ENCODE peak calls at places on chromosomes 7 and 10, in four cellular contexts. C, R, T and N are unnamed samples.

GRCh38 chr10:88897019-88897853 is 17.2 kb downstream of the STAMBPL1 start:
- DNase-seq in C (no peak), R (no peak), T (no peak), N (no peak)

GRCh38 chr10:94042001-94042813 is 48.5 kb downstream of the PLCE1 start:
- DNase-seq in C (no peak), R (no peak), T (no peak), N (peak)

GRCh38 chr7:70647801-70648491 is 484.0 kb upstream of the GALNT17 start:
- DNase-seq in C (no peak), R (no peak), T (peak), N (peak)

GRCh38 chr10:2529945-2530344 is 537.4 kb upstream of the PFKP start:
- DNase-seq in C (no peak), R (no peak), T (no peak), N (no peak)

GRCh38 chr7:5212633-5213285 is 22.7 kb downstream of the WIPI2 start:
- DNase-seq in C (no peak), R (no peak), T (no peak), N (no peak)

GRCh38 chr10:30502266-30503058 is 68.5 kb downstream of the MAP3K8 start:
- DNase-seq in C (no peak), R (peak), T (no peak), N (no peak)

GRCh38 chr10:73967022-73967429 is 30.9 kb upstream of the VCL start:
- DNase-seq in C (no peak), R (no peak), T (no peak), N (peak)

GRCh38 chr10:47099445-47099844 is 188.2 kb downstream of the PTPN20 start:
- DNase-seq in C (no peak), R (no peak), T (no peak), N (no peak)

GRCh38 chr7:132750056-132750455 is 173.8 kb upstream of the PLXNA4 start:
- DNase-seq in C (no peak), R (no peak), T (no peak), N (no peak)

GRCh38 chr10:49841615-49842180 is 79.6 kb upstream of the OGDHL start:
- DNase-seq in C (no peak), R (no peak), T (no peak), N (no peak)

GRCh38 chr10:86644412-86645110 is 9.8 kb upstream of the OPN4 start:
- DNase-seq in C (no peak), R (no peak), T (no peak), N (no peak)

GRCh38 chr10:78408671-78409472 is 375.2 kb downstream of the RPS24 start:
- DNase-seq in C (peak), R (peak), T (no peak), N (no peak)

GRCh38 chr10:5531558-5532230 is 6.9 kb downstream of the CALML3 start:
- DNase-seq in C (no peak), R (peak), T (no peak), N (no peak)

GRCh38 chr10:97490592-97490991 is 7.6 kb downstream of the MMS19 start:
- DNase-seq in C (no peak), R (no peak), T (no peak), N (no peak)

GRCh38 chr10:103192451-103193106 is 493 bp downstream of the NT5C2 start:
- DNase-seq in C (peak), R (peak), T (no peak), N (peak)

GRCh38 chr10:43390791-43391190 is 18.2 kb downstream of the HNRNPF start:
- DNase-seq in C (no peak), R (no peak), T (no peak), N (no peak)

GRCh38 chr10:132110091-132110490 is 44.3 kb downstream of the JAKMIP3 start:
- DNase-seq in C (peak), R (no peak), T (no peak), N (no peak)

GRCh38 chr10:118278649-118279048 is 63.5 kb downstream of the FAM204A start:
- DNase-seq in C (no peak), R (no peak), T (no peak), N (peak)

GRCh38 chr7:69598487-69599148 is 343 bp downstream of the AUTS2 start:
- DNase-seq in C (peak), R (no peak), T (no peak), N (peak)

GRCh38 chr10:107485019-107485418 is 320.5 kb upstream of the SORCS1 start:
- DNase-seq in C (no peak), R (no peak), T (no peak), N (no peak)

GRCh38 chr7:105353752-105354328 is 34.9 kb downstream of the SRPK2 start:
- DNase-seq in C (peak), R (peak), T (no peak), N (no peak)

GRCh38 chr7:133434246-133434865 is 181.5 kb downstream of the EXOC4 start:
- DNase-seq in C (no peak), R (no peak), T (no peak), N (peak)

GRCh38 chr7:102227371-102227770 is 59.3 kb upstream of the SH2B2 start:
- DNase-seq in C (no peak), R (no peak), T (no peak), N (no peak)

GRCh38 chr7:144057954-144058353 is 9.2 kb downstream of the OR2A5 start:
- DNase-seq in C (no peak), R (no peak), T (no peak), N (no peak)

GRCh38 chr10:24215603-24216002 is 6.7 kb downstream of the KIAA1217 start:
- DNase-seq in C (no peak), R (no peak), T (no peak), N (no peak)

GRCh38 chr10:98309366-98310355 is 41.7 kb upstream of the LOXL4 start:
- DNase-seq in C (peak), R (peak), T (no peak), N (peak)

GRCh38 chr7:8277394-8277982 is 15.5 kb upstream of the ICA1 start:
- DNase-seq in C (no peak), R (no peak), T (no peak), N (peak)

GRCh38 chr10:123222832-123223231 is 68.6 kb downstream of the BUB3 start:
- DNase-seq in C (no peak), R (no peak), T (no peak), N (no peak)

GRCh38 chr7:24665564-24666294 is 91.5 kb downstream of the GSDME start:
- DNase-seq in C (peak), R (no peak), T (no peak), N (peak)

GRCh38 chr7:30649717-30650116 is 32.5 kb downstream of the CRHR2 start:
- DNase-seq in C (no peak), R (no peak), T (no peak), N (no peak)

GRCh38 chr7:5525271-5526189 is 101.9 kb upstream of the TNRC18 start:
- DNase-seq in C (no peak), R (no peak), T (no peak), N (no peak)

GRCh38 chr7:157940497-157940896 is 603.7 kb downstream of the DNAJB6 start:
- DNase-seq in C (no peak), R (no peak), T (no peak), N (no peak)

GRCh38 chr10:132036153-132036886 is 29.4 kb upstream of the JAKMIP3 start:
- DNase-seq in C (peak), R (no peak), T (no peak), N (no peak)

DNA sequence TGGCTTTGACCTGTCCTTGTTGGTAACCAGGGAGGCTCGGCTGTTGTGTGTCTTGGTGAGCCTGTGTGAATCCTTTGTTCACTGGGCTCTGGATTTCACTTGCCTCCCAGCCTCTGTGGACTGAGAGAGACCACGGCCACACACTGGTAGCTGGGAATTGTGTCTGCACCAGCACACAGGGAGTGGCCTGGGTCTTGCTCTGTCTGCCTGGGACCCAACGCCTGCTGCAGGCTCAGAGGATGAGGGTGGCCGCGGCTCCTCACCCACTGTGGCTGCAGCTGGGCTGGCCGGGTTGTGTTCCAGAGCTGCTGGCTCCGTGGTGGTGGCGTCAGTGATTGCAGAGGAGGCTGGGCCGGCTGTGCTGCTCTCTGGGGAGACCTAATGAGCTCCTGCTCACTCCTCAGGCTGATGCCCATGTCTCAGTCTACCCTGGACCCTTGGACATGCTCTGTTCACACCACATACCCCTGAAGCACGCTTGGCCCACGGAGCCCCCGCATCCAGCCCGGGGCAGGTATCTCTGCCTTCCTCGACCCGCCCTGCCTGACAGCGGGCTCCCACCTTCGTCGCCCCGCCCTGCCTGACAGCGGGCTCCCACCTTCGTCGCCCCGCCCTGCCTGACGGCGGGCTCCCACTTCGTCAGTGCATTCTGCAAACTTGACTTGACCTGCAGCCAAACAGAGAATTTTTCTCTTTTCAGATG is 328.5 kb downstream of the ADARB2 start:
- DNase-seq in C (no peak), R (no peak), T (no peak), N (no peak)
- TF ChIP-seq CTCF in C (no peak), R (no peak), T (no peak), N (no peak)

DNA sequence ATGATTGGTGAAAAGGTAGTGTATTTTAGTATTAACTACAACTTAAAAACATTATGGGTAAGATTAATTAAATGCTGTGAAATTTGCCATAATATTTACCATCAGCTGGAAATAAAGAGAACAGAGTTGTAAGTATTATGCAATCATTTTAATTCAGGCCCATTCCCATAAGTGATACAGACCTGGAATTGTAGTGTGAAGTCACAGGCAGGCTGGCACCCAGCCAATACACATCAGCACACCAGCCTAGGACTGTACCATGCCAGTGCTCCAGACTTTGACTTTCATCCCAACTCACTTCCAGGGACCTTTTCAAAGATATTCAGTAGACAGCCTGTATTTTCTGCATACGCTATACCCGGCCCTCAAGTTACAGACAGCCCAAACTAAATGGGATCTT is 143.3 kb downstream of the TES start:
- DNase-seq in C (peak), R (peak), T (peak), N (no peak)
- H3K27ac ChIP-seq in C (no peak), R (peak), T (peak), N (peak)

DNA sequence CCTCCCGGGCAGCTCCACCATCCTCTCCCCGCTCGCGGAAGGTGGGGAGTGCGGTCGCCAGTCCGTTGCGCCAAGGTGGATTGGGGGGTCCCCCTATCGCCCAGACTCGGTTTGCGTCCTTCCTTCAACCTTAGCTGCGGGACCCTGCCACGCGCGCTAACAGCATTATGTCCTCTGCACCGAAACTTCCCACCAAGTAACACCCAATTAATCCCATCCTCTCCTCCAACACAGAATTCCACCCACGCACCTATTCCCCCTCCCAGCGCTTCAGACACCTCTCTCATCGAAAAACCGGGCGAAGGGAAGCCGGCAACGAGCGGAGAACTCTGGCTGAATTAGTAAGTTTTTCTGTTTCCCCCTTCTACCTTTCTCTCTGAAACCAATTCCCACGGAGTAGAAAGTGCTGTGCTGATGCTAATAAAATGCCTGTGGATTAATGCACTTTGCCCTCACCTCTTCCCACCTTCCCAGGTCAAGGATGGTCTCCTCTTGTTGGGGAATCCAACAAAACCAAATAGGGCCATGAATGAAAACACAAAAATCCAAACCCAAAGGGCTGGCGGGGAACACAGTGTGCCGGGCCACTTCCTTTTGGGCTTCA is 940 bp downstream of the HOXA3 start:
- DNase-seq in C (no peak), R (no peak), T (no peak), N (no peak)
- TF ChIP-seq CTCF in C (no peak), R (no peak), T (no peak), N (no peak)

GRCh38 chr7:47581821-47582747 is at the start of gene TNS3:
- DNase-seq in C (peak), R (no peak), T (no peak), N (peak)
- H3K27ac ChIP-seq in C (peak), R (peak), T (no peak), N (peak)

DNA sequence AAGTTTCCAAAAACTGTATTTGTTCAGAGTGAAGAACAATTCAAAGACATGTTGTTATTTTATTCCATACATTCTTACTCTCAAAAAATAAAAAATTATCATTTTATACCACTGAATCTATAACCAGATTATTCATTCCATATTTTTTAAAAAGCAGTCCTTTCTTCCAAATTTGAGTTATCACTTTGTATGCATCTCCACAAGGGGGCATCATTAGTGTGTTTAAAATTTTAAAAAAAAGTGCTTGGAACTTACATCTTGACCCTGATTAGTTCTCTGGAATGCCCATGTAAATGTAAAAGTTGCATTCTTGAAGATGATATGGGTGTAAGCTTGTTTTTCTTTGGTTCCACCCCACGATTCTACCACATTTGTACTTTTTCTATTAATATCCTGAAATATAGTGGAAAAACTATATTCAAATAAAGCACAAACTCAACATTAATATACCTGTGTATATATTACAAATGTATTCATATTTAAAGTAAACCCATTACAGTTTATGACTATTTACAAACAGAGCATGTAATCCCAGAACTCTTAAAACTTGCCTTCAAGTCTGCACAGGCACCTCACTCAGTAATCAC is 144.9 kb downstream of the ELAPOR2 start:
- DNase-seq in C (no peak), R (no peak), T (no peak), N (peak)
- TF ChIP-seq CTCF in C (no peak), R (peak), T (no peak), N (peak)

GRCh38 chr7:94047965-94048364 is 43.8 kb upstream of the BET1 start:
- DNase-seq in C (no peak), R (no peak), T (no peak), N (no peak)

GRCh38 chr7:94049615-94050014 is 45.5 kb upstream of the BET1 start:
- DNase-seq in C (no peak), R (no peak), T (no peak), N (no peak)

GRCh38 chr7:94052398-94053180 is 48.4 kb upstream of the BET1 start:
- DNase-seq in C (no peak), R (no peak), T (no peak), N (no peak)

GRCh38 chr7:94053532-94053931 is 49.4 kb upstream of the BET1 start:
- DNase-seq in C (no peak), R (no peak), T (no peak), N (no peak)

DNA sequence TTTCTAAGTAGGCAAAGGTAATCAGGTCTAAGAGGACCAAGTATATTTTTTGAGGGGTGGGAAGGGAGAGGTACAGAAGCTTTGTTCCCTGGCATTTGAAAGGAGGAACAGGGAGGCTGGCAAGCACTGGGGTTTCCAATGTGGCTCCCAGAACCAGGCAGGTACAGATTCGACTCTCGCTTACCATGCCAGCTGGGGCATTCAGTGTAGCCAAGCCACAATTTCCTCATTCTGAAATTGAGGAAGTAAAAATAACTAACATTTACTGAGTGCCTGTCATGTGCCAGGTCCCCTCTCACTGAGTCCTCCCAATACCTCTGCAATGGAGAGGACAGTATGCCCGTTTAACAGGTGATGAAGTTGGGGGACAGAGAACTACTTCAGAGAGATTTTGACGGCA is 45.9 kb upstream of the BET1 start:
- DNase-seq in C (no peak), R (peak), T (no peak), N (no peak)
- H3K27ac ChIP-seq in C (no peak), R (no peak), T (no peak), N (no peak)

DNA sequence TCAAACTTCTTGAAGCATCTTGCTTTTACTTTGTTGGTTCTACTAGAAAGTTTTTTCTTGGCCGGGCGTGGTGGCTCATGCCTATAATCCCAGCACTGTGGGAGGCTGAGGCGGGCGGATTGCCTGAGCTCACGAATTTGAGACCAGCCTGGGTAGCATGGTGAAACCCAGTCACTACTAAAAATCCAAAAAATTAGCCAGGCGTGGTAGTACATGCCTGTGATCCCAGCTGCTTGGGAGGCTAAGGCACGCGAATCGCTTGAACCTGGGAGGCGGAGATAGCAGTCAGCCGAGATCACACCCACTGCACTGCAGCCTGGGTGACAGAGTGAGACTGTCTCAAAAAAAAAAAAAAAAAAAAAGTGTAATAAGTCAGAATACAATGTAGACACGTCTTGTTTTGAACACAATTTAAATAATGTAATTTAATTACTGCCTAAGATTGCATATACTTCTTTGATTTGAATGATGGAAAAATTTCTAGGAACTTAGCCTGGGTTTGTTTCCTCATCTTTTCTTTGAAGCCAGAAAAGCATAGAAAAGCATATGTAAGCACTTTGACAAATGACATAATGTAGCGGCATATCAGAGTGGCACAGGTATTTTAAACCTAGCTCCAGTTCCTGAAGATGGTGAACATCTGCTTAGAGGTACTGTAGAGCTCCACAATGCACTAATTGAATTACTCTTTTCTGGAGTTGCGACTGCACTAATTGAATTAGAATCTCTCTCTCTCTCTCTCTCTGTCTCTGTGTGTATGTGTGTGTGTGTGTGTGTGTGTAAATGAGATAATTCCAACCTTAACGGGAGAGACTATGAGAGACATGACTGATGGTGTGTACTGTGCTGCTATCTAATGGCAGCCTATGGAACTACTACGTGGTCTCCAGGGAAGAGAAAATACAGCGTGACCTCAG is 87.8 kb downstream of the BTRC start:
- DNase-seq in C (no peak), R (no peak), T (peak), N (peak)
- TF ChIP-seq CTCF in C (peak), R (peak), T (peak), N (peak)